ENCODE peak calls at places on chromosome 19, in six cellular contexts. Z, L, P, J, X and A are unnamed samples.

GRCh38 chr19:6210721-6211600 is 68.8 kb downstream of the MLLT1 start:
- DNase-seq in Z (no peak), L (no peak), P (no peak), J (no peak), X (no peak), A (no peak)

GRCh38 chr19:3818479-3818878 is 32.3 kb upstream of the MATK start:
- DNase-seq in Z (no peak), L (no peak), P (no peak), J (no peak), X (no peak), A (no peak)

GRCh38 chr19:19866599-19867248 is 1.0 kb downstream of the ZNF253 start:
- DNase-seq in Z (no peak), L (peak), P (peak), J (no peak), X (no peak), A (no peak)

GRCh38 chr19:3163230-3163886 is 15.2 kb upstream of the S1PR4 start:
- DNase-seq in Z (peak), L (peak), P (peak), J (no peak), X (no peak), A (no peak)

GRCh38 chr19:7763696-7764095 is 653 bp downstream of the CLEC4M start:
- DNase-seq in Z (no peak), L (no peak), P (no peak), J (no peak), X (no peak), A (no peak)

GRCh38 chr19:17872251-17873001 is 681 bp downstream of the SLC5A5 start:
- DNase-seq in Z (no peak), L (no peak), P (peak), J (no peak), X (no peak), A (no peak)

GRCh38 chr19:1558552-1558951 is 9.6 kb downstream of the MEX3D start:
- DNase-seq in Z (no peak), L (no peak), P (no peak), J (no peak), X (no peak), A (no peak)

GRCh38 chr19:23957660-23958281 is 43.1 kb downstream of the ZNF726 start:
- DNase-seq in Z (no peak), L (no peak), P (no peak), J (no peak), X (no peak), A (no peak)

GRCh38 chr19:49097453-49098288 is 12.4 kb downstream of the SNRNP70 start:
- DNase-seq in Z (peak), L (peak), P (peak), J (no peak), X (peak), A (peak)

GRCh38 chr19:2812414-2813234 is 7.0 kb upstream of the ZNF554 start:
- DNase-seq in Z (no peak), L (no peak), P (no peak), J (no peak), X (no peak), A (no peak)

GRCh38 chr19:53102186-53102585 is 1.0 kb downstream of the ZNF160 start:
- DNase-seq in Z (no peak), L (no peak), P (peak), J (no peak), X (no peak), A (no peak)

GRCh38 chr19:10946964-10947657 is 13.7 kb upstream of the SMARCA4 start:
- DNase-seq in Z (no peak), L (no peak), P (no peak), J (no peak), X (no peak), A (no peak)

GRCh38 chr19:46902402-46902766 is 41.6 kb downstream of the ARHGAP35 start:
- DNase-seq in Z (no peak), L (no peak), P (peak), J (no peak), X (no peak), A (no peak)

GRCh38 chr19:29478578-29479565 is 46.9 kb upstream of the VSTM2B start:
- DNase-seq in Z (no peak), L (peak), P (peak), J (peak), X (no peak), A (no peak)

GRCh38 chr19:15173746-15174404 is 26.9 kb downstream of the NOTCH3 start:
- DNase-seq in Z (no peak), L (no peak), P (no peak), J (no peak), X (no peak), A (no peak)